ENCODE peak calls at places on chromosome 17, in nine cellular contexts. M, L, E, W, N, Z, Q, J and P are unnamed samples.
A peak's percentile ranks its signal among the peaks of the same experiment; 100 is the strongest.

GRCh38 chr17:494601-495195 is 142.1 kb upstream of the RPH3AL start:
- DNase-seq in Q (no peak), L (no peak), N (no peak), W (no peak), E (no peak), Z (no peak), M (no peak), J (no peak), P (no peak)

GRCh38 chr17:7133424-7133823 is 18.8 kb upstream of the ASGR2 start:
- DNase-seq in L (peak; percentile 3), W (no peak), Z (peak; percentile 6), E (no peak), N (no peak), M (no peak), Q (peak; percentile 55), J (no peak), P (no peak)

GRCh38 chr17:42833771-42834422 is 700 bp downstream of the PSME3 start:
- DNase-seq in W (no peak), E (no peak), N (no peak), Q (no peak), Z (no peak), L (no peak), M (no peak), J (no peak), P (no peak)

GRCh38 chr17:67439269-67439668 is 62.2 kb downstream of the PITPNC1 start:
- DNase-seq in E (no peak), Z (no peak), L (no peak), Q (no peak), J (no peak), M (no peak), W (no peak), N (no peak), P (no peak)

GRCh38 chr17:28744104-28744801 is 442 bp downstream of the TRAF4 start:
- DNase-seq in N (no peak), Q (peak; percentile 81), Z (no peak), W (peak; percentile 53), L (peak; percentile 78), E (peak; percentile 58), J (no peak), M (no peak), P (no peak)

GRCh38 chr17:7971651-7972050 is 30.8 kb upstream of the GUCY2D start:
- DNase-seq in L (no peak), Q (no peak), N (no peak), Z (no peak), W (no peak), J (no peak), M (no peak), E (no peak), P (no peak)

GRCh38 chr17:51029568-51030463 is 90.9 kb downstream of the SPAG9 start:
- DNase-seq in J (no peak), L (peak; percentile 52), M (no peak), Q (peak; percentile 30), N (no peak), Z (no peak), W (peak; percentile 37), E (no peak), P (peak; percentile 10)

GRCh38 chr17:73900516-73900915 is 256.3 kb upstream of the SDK2 start:
- DNase-seq in Z (no peak), J (no peak), L (no peak), W (no peak), E (no peak), Q (no peak), M (no peak), N (no peak), P (no peak)

GRCh38 chr17:78313735-78314648 is 45.9 kb downstream of the SOCS3 start:
- DNase-seq in Z (peak; percentile 84), J (no peak), E (peak; percentile 98), L (peak; percentile 86), N (peak; percentile 54), Q (peak; percentile 81), W (peak; percentile 71), M (no peak), P (peak; percentile 41)

GRCh38 chr17:3697157-3697515 is 1.2 kb upstream of the P2RX5 start:
- DNase-seq in M (no peak), W (no peak), L (no peak), J (no peak), Z (no peak), E (no peak), N (no peak), Q (no peak), P (no peak)

GRCh38 chr17:34319087-34319486 is at the start of gene CCL8:
- DNase-seq in J (no peak), W (peak; percentile 32), L (no peak), M (no peak), E (no peak), Q (no peak), Z (no peak), N (no peak), P (no peak)

GRCh38 chr17:66855204-66855603 is 20.3 kb downstream of the CACNG5 start:
- DNase-seq in Z (no peak), Q (no peak), W (no peak), E (no peak), J (no peak), L (no peak), N (no peak), M (peak; percentile 32), P (no peak)

GRCh38 chr17:73289549-73290254 is 22.1 kb downstream of the CDC42EP4 start:
- DNase-seq in N (no peak), M (no peak), Z (no peak), E (no peak), Q (no peak), L (no peak), W (no peak), J (no peak), P (no peak)

GRCh38 chr17:42406602-42407288 is 16.3 kb downstream of the CAVIN1 start:
- DNase-seq in L (no peak), Z (no peak), M (no peak), J (no peak), Q (no peak), W (no peak), E (no peak), N (no peak), P (no peak)

GRCh38 chr17:54347495-54347894 is 524.8 kb downstream of the KIF2B start:
- DNase-seq in Q (no peak), L (no peak), Z (no peak), M (no peak), E (no peak), W (no peak), J (no peak), N (no peak), P (no peak)

GRCh38 chr17:28552201-28552999 is at the start of gene UNC119:
- DNase-seq in N (peak; percentile 40), E (peak; percentile 89), J (no peak), Z (peak; percentile 53), Q (peak; percentile 95), M (no peak), L (peak; percentile 72), W (peak; percentile 61), P (no peak)

GRCh38 chr17:4364622-4365041 is 1.8 kb downstream of the UBE2G1 start:
- DNase-seq in J (no peak), N (no peak), E (no peak), Q (no peak), M (no peak), L (no peak), W (no peak), Z (no peak), P (no peak)